ENCODE peak calls at places on chromosomes 2 and 18, in seven cellular contexts. J is right cardiac atrium, Y is GM23248, K is aorta, T is non-pigmented ciliary epithelial cell, D is NCI-H1105 treated with DMSO at 0.1 percent for 48 hours, V is H54. X is an unnamed sample.

GRCh38 chr2:191845876-191846786 is 757 bp downstream of the CAVIN2 start:
- DNase-seq in J (peak), Y (no peak), K (no peak), T (no peak), D (no peak), V (no peak), X (no peak)

GRCh38 chr18:68462766-68463165 is 252.1 kb downstream of the TMX3 start:
- DNase-seq in J (no peak), Y (no peak), K (no peak), T (no peak), D (no peak), V (no peak), X (peak)

GRCh38 chr2:60633615-60634014 is 80.2 kb upstream of the BCL11A start:
- DNase-seq in J (no peak), Y (no peak), K (no peak), T (no peak), D (peak), V (no peak), X (no peak)

GRCh38 chr2:10477443-10478297 is 29.5 kb upstream of the ODC1 start:
- DNase-seq in J (no peak), Y (no peak), K (no peak), T (no peak), D (no peak), V (no peak), X (no peak)

GRCh38 chr2:238716585-238716984 is 131.3 kb upstream of the TWIST2 start:
- DNase-seq in J (no peak), Y (no peak), K (no peak), T (no peak), D (no peak), V (no peak), X (no peak)

GRCh38 chr18:26471027-26471426 is 77.3 kb downstream of the KCTD1 start:
- DNase-seq in J (no peak), Y (no peak), K (no peak), T (peak), D (no peak), V (no peak), X (peak)

GRCh38 chr18:69400253-69400975 is at the start of gene DOK6:
- DNase-seq in J (peak), Y (peak), K (peak), T (peak), D (peak), V (no peak), X (peak)

GRCh38 chr2:25697559-25698341 is 24.4 kb upstream of the DTNB start:
- DNase-seq in J (no peak), Y (no peak), K (no peak), T (no peak), D (no peak), V (no peak), X (no peak)

GRCh38 chr2:189347540-189347939 is 93.7 kb upstream of the WDR75 start:
- DNase-seq in J (no peak), Y (peak), K (no peak), T (peak), D (no peak), V (no peak), X (peak)

GRCh38 chr2:221075203-221075602 is 496.9 kb downstream of the EPHA4 start:
- DNase-seq in J (no peak), Y (peak), K (no peak), T (peak), D (no peak), V (peak), X (peak)

GRCh38 chr2:169562519-169562918 is 11.1 kb downstream of the FASTKD1 start:
- DNase-seq in J (no peak), Y (no peak), K (no peak), T (no peak), D (no peak), V (no peak), X (no peak)

GRCh38 chr2:184425083-184425482 is 173.2 kb upstream of the ZNF804A start:
- DNase-seq in J (no peak), Y (no peak), K (no peak), T (no peak), D (no peak), V (no peak), X (no peak)

GRCh38 chr2:240529344-240529999 is 28.3 kb downstream of the ANKMY1 start:
- DNase-seq in J (no peak), Y (no peak), K (no peak), T (no peak), D (no peak), V (no peak), X (no peak)

GRCh38 chr2:109232306-109232705 is 103.3 kb downstream of the SH3RF3 start:
- DNase-seq in J (no peak), Y (no peak), K (no peak), T (no peak), D (no peak), V (no peak), X (no peak)

GRCh38 chr2:29502452-29502851 is 387.2 kb downstream of the CLIP4 start:
- DNase-seq in J (no peak), Y (peak), K (no peak), T (no peak), D (no peak), V (no peak), X (peak)

GRCh38 chr2:27446057-27446456 is 3.9 kb downstream of the KRTCAP3 start:
- DNase-seq in J (no peak), Y (no peak), K (no peak), T (no peak), D (no peak), V (no peak), X (no peak)

GRCh38 chr2:174465327-174465726 is 21.5 kb downstream of the GPR155 start:
- DNase-seq in J (no peak), Y (peak), K (no peak), T (no peak), D (no peak), V (no peak), X (no peak)

GRCh38 chr18:24341361-24341760 is 56.3 kb downstream of the OSBPL1A start:
- DNase-seq in J (no peak), Y (no peak), K (no peak), T (no peak), D (no peak), V (no peak), X (peak)

GRCh38 chr2:74846481-74846880 is 12.6 kb downstream of the HK2 start:
- DNase-seq in J (no peak), Y (no peak), K (no peak), T (no peak), D (no peak), V (no peak), X (no peak)

X was measured in IMR-90.